ENCODE peak calls at places on chromosomes 12 and 14, in seven cellular contexts. V is G401, Q is glomerular endothelial cell, N is HCT116, Y is skeletal muscle cell, Z is GM10248, P is MV-4-11. D is an unnamed sample.
A peak's percentile ranks its signal among the peaks of the same experiment; 100 is the strongest.

GRCh38 chr14:30296956-30297405 is 262.0 kb upstream of the G2E3 start:
- DNase-seq in V (no peak), Q (no peak), N (no peak), Y (no peak), Z (no peak), P (no peak), D (no peak)

GRCh38 chr14:105508069-105508468 is 17.0 kb downstream of the TEDC1 start:
- DNase-seq in V (no peak), Q (no peak), N (no peak), Y (no peak), Z (no peak), P (no peak), D (no peak)

GRCh38 chr14:54610051-54610977 is 43.4 kb downstream of the SAMD4A start:
- DNase-seq in V (no peak), Q (no peak), N (no peak), Y (no peak), Z (no peak), P (no peak), D (no peak)

GRCh38 chr14:91349481-91350074 is 68.0 kb downstream of the CCDC88C start:
- DNase-seq in V (no peak), Q (no peak), N (no peak), Y (no peak), Z (peak; percentile 72), P (no peak), D (no peak)

GRCh38 chr14:65286443-65286842 is 126.1 kb upstream of the FUT8 start:
- DNase-seq in V (no peak), Q (no peak), N (peak; percentile 19), Y (no peak), Z (peak; percentile 57), P (peak; percentile 32), D (no peak)

GRCh38 chr12:31518680-31519227 is 72.2 kb downstream of the DENND5B start:
- DNase-seq in V (peak; percentile 73), Q (peak; percentile 97), N (peak; percentile 85), Y (peak; percentile 99), Z (no peak), P (no peak), D (no peak)

GRCh38 chr12:54749191-54749818 is 101.1 kb upstream of the DCD start:
- DNase-seq in V (peak; percentile 48), Q (peak; percentile 44), N (peak; percentile 37), Y (peak; percentile 10), Z (peak; percentile 56), P (peak; percentile 62), D (no peak)

GRCh38 chr12:57389033-57389432 is 41.8 kb downstream of the R3HDM2 start:
- DNase-seq in V (no peak), Q (no peak), N (peak; percentile 10), Y (peak; percentile 65), Z (no peak), P (no peak), D (no peak)

GRCh38 chr14:61625171-61625570 is 70.1 kb upstream of the HIF1A start:
- DNase-seq in V (no peak), Q (no peak), N (no peak), Y (no peak), Z (no peak), P (no peak), D (no peak)

GRCh38 chr12:104282109-104282508 is 21.4 kb upstream of the EID3 start:
- DNase-seq in V (no peak), Q (no peak), N (no peak), Y (no peak), Z (no peak), P (no peak), D (no peak)

GRCh38 chr12:27277846-27278260 is 33.8 kb downstream of the STK38L start:
- DNase-seq in V (peak; percentile 79), Q (no peak), N (peak; percentile 6), Y (no peak), Z (peak; percentile 45), P (no peak), D (no peak)

GRCh38 chr12:112111931-112112330 is 3.3 kb upstream of the NAA25 start:
- DNase-seq in V (no peak), Q (no peak), N (no peak), Y (no peak), Z (no peak), P (no peak), D (no peak)

GRCh38 chr12:28248555-28249127 is 58.4 kb downstream of the CCDC91 start:
- DNase-seq in V (no peak), Q (no peak), N (no peak), Y (no peak), Z (no peak), P (no peak), D (no peak)

GRCh38 chr12:5439333-5439732 is 7.4 kb downstream of the NTF3 start:
- DNase-seq in V (no peak), Q (no peak), N (no peak), Y (no peak), Z (no peak), P (no peak), D (no peak)

GRCh38 chr14:69964841-69965240 is 85.6 kb downstream of the SMOC1 start:
- DNase-seq in V (no peak), Q (no peak), N (no peak), Y (no peak), Z (no peak), P (no peak), D (no peak)

GRCh38 chr12:58530421-58531067 is 389.8 kb downstream of the LRIG3 start:
- DNase-seq in V (no peak), Q (no peak), N (no peak), Y (peak; percentile 53), Z (no peak), P (no peak), D (no peak)

GRCh38 chr12:120971299-120972180 is 6.8 kb upstream of the HNF1A start:
- DNase-seq in V (peak; percentile 77), Q (peak; percentile 39), N (peak; percentile 58), Y (peak; percentile 15), Z (peak; percentile 80), P (peak; percentile 98), D (no peak)

GRCh38 chr12:101407054-101407437 is 526 bp downstream of the ARL1 start:
- DNase-seq in V (peak; percentile 32), Q (peak; percentile 16), N (no peak), Y (peak; percentile 3), Z (no peak), P (no peak), D (no peak)

GRCh38 chr12:130925616-130926015 is 28.1 kb upstream of the ADGRD1 start:
- DNase-seq in V (no peak), Q (no peak), N (no peak), Y (no peak), Z (no peak), P (peak; percentile 47), D (no peak)

GRCh38 chr14:37147310-37147875 is 25.0 kb downstream of the SLC25A21 start:
- DNase-seq in V (no peak), Q (no peak), N (no peak), Y (no peak), Z (no peak), P (peak; percentile 87), D (no peak)

GRCh38 chr12:108806350-108806749 is 51.0 kb downstream of the SSH1 start:
- DNase-seq in V (no peak), Q (no peak), N (no peak), Y (peak; percentile 58), Z (no peak), P (no peak), D (no peak)

GRCh38 chr14:100375273-100375962 is 52.3 kb downstream of the SLC25A47 start:
- DNase-seq in V (peak; percentile 19), Q (peak; percentile 77), N (peak; percentile 52), Y (peak; percentile 94), Z (peak; percentile 77), P (peak; percentile 90), D (peak; percentile 96)

GRCh38 chr12:46209914-46210834 is 58.7 kb downstream of the SLC38A1 start:
- DNase-seq in V (peak; percentile 43), Q (no peak), N (no peak), Y (peak; percentile 53), Z (no peak), P (peak; percentile 15), D (no peak)

GRCh38 chr14:75521415-75522199 is 662 bp upstream of the BATF start:
- DNase-seq in V (no peak), Q (no peak), N (no peak), Y (no peak), Z (no peak), P (no peak), D (no peak)

GRCh38 chr12:128784030-128784770 is 39.6 kb downstream of the SLC15A4 start:
- DNase-seq in V (no peak), Q (no peak), N (no peak), Y (no peak), Z (no peak), P (no peak), D (no peak)

GRCh38 chr14:71555654-71556559 is 376.3 kb upstream of the RGS6 start:
- DNase-seq in V (no peak), Q (no peak), N (no peak), Y (no peak), Z (peak; percentile 54), P (peak; percentile 25), D (no peak)

GRCh38 chr14:79011091-79011919 is 841.1 kb downstream of the NRXN3 start:
- DNase-seq in V (peak; percentile 76), Q (no peak), N (no peak), Y (peak; percentile 33), Z (peak; percentile 20), P (no peak), D (no peak)

GRCh38 chr14:85280074-85280473 is 249.9 kb upstream of the FLRT2 start:
- DNase-seq in V (no peak), Q (no peak), N (no peak), Y (no peak), Z (no peak), P (no peak), D (no peak)

GRCh38 chr12:42284876-42285275 is 41.0 kb downstream of the ZCRB1 start:
- DNase-seq in V (no peak), Q (no peak), N (no peak), Y (no peak), Z (no peak), P (no peak), D (no peak)

GRCh38 chr12:127070512-127071157 is 1196.3 kb upstream of the TMEM132C start:
- DNase-seq in V (no peak), Q (no peak), N (no peak), Y (no peak), Z (no peak), P (no peak), D (no peak)

GRCh38 chr12:20264608-20265114 is 103.7 kb upstream of the PDE3A start:
- DNase-seq in V (no peak), Q (no peak), N (no peak), Y (peak; percentile 36), Z (no peak), P (no peak), D (no peak)